ENCODE peak calls at places on chromosomes 1 and 21, in ten cellular contexts. K is suprapubic skin, P is psoas muscle, F is MM.1S, Z is iPS DF 6.9, D is transverse colon, B is mesendoderm, U is GM23248, C is heart left ventricle, M is cardiac muscle cell. O is an unnamed sample.

GRCh38 chr21:37452222-37452621 is 85.6 kb downstream of the DYRK1A start:
- DNase-seq in Z (no peak), K (no peak), M (peak; percentile 82), P (no peak), F (no peak), C (no peak), B (peak; percentile 68), U (peak; percentile 86), D (no peak), O (no peak)

GRCh38 chr1:162020145-162020544 is 3.5 kb downstream of the OLFML2B start:
- DNase-seq in F (peak; percentile 40), B (no peak), D (no peak), K (no peak), U (no peak), Z (no peak), M (no peak), C (no peak), P (no peak), O (no peak)

GRCh38 chr1:248759644-248760043 is 4.1 kb upstream of the LYPD8 start:
- DNase-seq in M (no peak), B (no peak), Z (no peak), P (no peak), K (no peak), C (no peak), U (no peak), F (peak; percentile 0), D (no peak), O (no peak)

GRCh38 chr1:183163311-183163710 is 22.8 kb upstream of the LAMC2 start:
- DNase-seq in K (no peak), F (no peak), U (peak; percentile 87), P (no peak), C (no peak), Z (no peak), M (peak; percentile 16), D (no peak), B (no peak), O (no peak)

GRCh38 chr1:89576016-89576415 is 51.4 kb downstream of the LRRC8B start:
- DNase-seq in U (no peak), M (no peak), C (no peak), F (no peak), D (no peak), K (no peak), P (no peak), B (no peak), Z (no peak), O (no peak)

GRCh38 chr1:231828182-231828920 is 201.8 kb downstream of the DISC1 start:
- DNase-seq in B (no peak), U (peak; percentile 95), F (no peak), K (no peak), P (no peak), M (peak; percentile 98), D (no peak), Z (no peak), C (no peak), O (no peak)

GRCh38 chr1:1842360-1843146 is 48.3 kb downstream of the GNB1 start:
- DNase-seq in P (no peak), U (no peak), K (peak; percentile 39), B (no peak), C (no peak), D (peak; percentile 47), M (no peak), F (peak; percentile 93), Z (no peak), O (no peak)

GRCh38 chr1:94580367-94581115 is 39.0 kb upstream of the F3 start:
- DNase-seq in B (no peak), K (no peak), U (peak; percentile 18), D (no peak), Z (no peak), P (no peak), M (peak; percentile 32), F (no peak), C (no peak), O (no peak)

GRCh38 chr1:228736844-228737415 is 1.7 kb downstream of the RHOU start:
- DNase-seq in Z (no peak), C (no peak), D (no peak), B (no peak), F (no peak), P (no peak), M (no peak), U (no peak), K (no peak), O (no peak)

GRCh38 chr1:228739826-228740225 is 4.5 kb downstream of the RHOU start:
- DNase-seq in K (no peak), P (no peak), M (no peak), Z (no peak), F (no peak), B (no peak), C (no peak), U (no peak), D (no peak), O (no peak)

GRCh38 chr1:228735871-228736586 is 750 bp downstream of the RHOU start:
- DNase-seq in U (peak; percentile 71), K (peak; percentile 73), P (peak; percentile 39), C (peak; percentile 74), Z (no peak), B (peak; percentile 54), M (peak; percentile 65), F (peak; percentile 58), D (peak; percentile 69), O (peak; percentile 66)

GRCh38 chr1:228734881-228735801 is at the start of gene RHOU:
- DNase-seq in Z (no peak), D (peak; percentile 80), K (peak; percentile 84), B (peak; percentile 64), P (peak; percentile 80), C (peak; percentile 91), U (peak; percentile 77), M (peak; percentile 86), F (peak; percentile 70), O (peak; percentile 81)

GRCh38 chr1:228737613-228738012 is 2.3 kb downstream of the RHOU start:
- DNase-seq in P (no peak), C (no peak), F (no peak), K (no peak), D (peak; percentile 39), U (no peak), M (no peak), Z (no peak), B (no peak), O (no peak)
- H3K4me3 ChIP-seq in P (peak overlapping the region; percentile 91), C (peak overlapping the region; percentile 88), F (no peak overlapping the region), K (peak overlapping the region; percentile 80), D (peak overlapping the region; percentile 98), U (no peak overlapping the region), M (no peak overlapping the region), Z (no peak overlapping the region), B (no peak overlapping the region), O (no peak overlapping the region)

DNA sequence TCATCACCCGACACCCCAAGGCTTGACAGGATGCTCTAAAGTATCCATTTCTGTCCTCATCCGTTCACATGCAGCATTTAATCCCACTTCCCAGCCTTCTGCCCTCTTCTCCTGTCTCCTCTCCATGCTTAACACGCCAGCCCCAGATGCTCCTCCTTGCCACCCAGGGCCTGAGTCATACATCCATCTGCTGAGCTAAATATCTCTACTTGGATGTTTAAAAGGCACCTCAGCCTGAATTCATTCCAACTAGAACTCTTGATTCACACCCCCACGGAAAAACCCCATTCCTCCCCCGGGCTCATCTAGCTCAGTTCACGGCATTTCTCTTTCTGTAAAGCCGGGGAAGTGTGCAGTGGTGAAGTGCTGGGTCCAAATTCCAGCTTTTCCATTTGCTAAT is 27.7 kb downstream of the TEX35 start:
- DNase-seq in C (no peak), K (peak; percentile 20), M (peak; percentile 63), D (no peak), B (no peak), F (no peak), Z (no peak), U (peak; percentile 94), P (no peak), O (no peak)
- H3K4me1 ChIP-seq in C (peaks cover 16% of the 10 kb centered on the region), K (peaks cover 41% of the 10 kb centered on the region), M (peaks cover 4% of the 10 kb centered on the region), D (peaks cover 15% of the 10 kb centered on the region), B (peaks cover 5% of the 10 kb centered on the region), F (peaks cover 6% of the 10 kb centered on the region), Z (peaks cover 2% of the 10 kb centered on the region), U (peaks cover 63% of the 10 kb centered on the region), P (peaks cover 16% of the 10 kb centered on the region), O (peaks cover 30% of the 10 kb centered on the region)

DNA sequence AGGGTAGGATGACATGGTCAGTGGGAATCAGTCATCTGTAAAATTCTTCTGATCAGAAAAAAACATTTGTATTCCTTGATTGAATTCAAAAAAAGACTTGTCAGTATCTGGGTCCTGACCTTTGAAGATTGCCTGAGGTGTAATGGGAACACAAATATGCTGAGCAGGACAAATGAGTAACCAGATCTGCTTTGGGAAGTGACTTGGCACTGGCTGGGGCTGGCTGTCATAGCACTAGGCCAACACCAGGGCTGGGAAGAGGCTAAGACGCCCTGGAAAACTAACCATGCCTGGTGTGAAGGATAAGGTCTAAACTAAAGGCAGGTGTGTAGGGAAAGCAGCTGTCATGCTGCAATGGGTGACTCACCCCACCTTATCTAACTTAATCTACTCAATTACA is 452.9 kb upstream of the BEND5 start:
- DNase-seq in Z (no peak), D (no peak), C (no peak), U (no peak), M (no peak), B (peak; percentile 9), K (no peak), P (no peak), F (no peak), O (no peak)
- H3K4me3 ChIP-seq in Z (no peak overlapping the region), D (no peak overlapping the region), C (no peak overlapping the region), U (no peak overlapping the region), M (no peak overlapping the region), B (no peak overlapping the region), K (no peak overlapping the region), P (no peak overlapping the region), F (no peak overlapping the region), O (no peak overlapping the region)

GRCh38 chr1:58812468-58812867 is 28.6 kb upstream of the JUN start:
- DNase-seq in D (no peak), F (no peak), P (no peak), C (no peak), U (no peak), M (no peak), B (no peak), K (no peak), Z (no peak), O (no peak)
- H3K4me1 ChIP-seq in D (peaks cover 20% of the 10 kb centered on the region), F (peaks cover 20% of the 10 kb centered on the region), P (no peaks in the 10 kb centered on the region), C (peaks cover 9% of the 10 kb centered on the region), U (peaks cover 29% of the 10 kb centered on the region), M (no peaks in the 10 kb centered on the region), B (peaks cover 2% of the 10 kb centered on the region), K (peaks cover 82% of the 10 kb centered on the region), Z (peaks cover 3% of the 10 kb centered on the region), O (peaks cover 31% of the 10 kb centered on the region)

GRCh38 chr1:149927535-149928387 is at the start of gene SF3B4:
- DNase-seq in B (peak; percentile 97), Z (no peak), M (peak; percentile 95), D (peak; percentile 97), U (peak; percentile 99), F (peak; percentile 99), K (peak; percentile 97), C (peak; percentile 98), P (peak; percentile 96), O (peak; percentile 98)

GRCh38 chr1:149928388-149928724 is 753 bp upstream of the SF3B4 start:
- DNase-seq in Z (no peak), B (no peak), F (no peak), D (no peak), M (no peak), K (no peak), C (no peak), U (no peak), P (no peak), O (no peak)

GRCh38 chr1:149927056-149927534 is 508 bp downstream of the SF3B4 start:
- DNase-seq in C (no peak), D (no peak), K (no peak), P (no peak), M (no peak), U (peak; percentile 43), Z (no peak), B (no peak), F (no peak), O (no peak)

GRCh38 chr1:149926296-149926695 is 1.3 kb downstream of the SF3B4 start:
- DNase-seq in K (no peak), B (no peak), F (no peak), U (no peak), Z (no peak), D (no peak), P (no peak), C (no peak), M (no peak), O (no peak)

GRCh38 chr1:149925751-149926150 is 1.9 kb downstream of the SF3B4 start:
- DNase-seq in F (no peak), Z (no peak), B (no peak), U (no peak), C (no peak), D (no peak), M (no peak), P (no peak), K (no peak), O (no peak)
- H3K4me3 ChIP-seq in F (no peak overlapping the region), Z (no peak overlapping the region), B (no peak overlapping the region), U (no peak overlapping the region), C (peak overlapping the region; percentile 92), D (no peak overlapping the region), M (no peak overlapping the region), P (peak overlapping the region; percentile 100), K (no peak overlapping the region), O (no peak overlapping the region)